ENCODE peak calls at places on chromosomes 2 and 18, in six cellular contexts. One of them, this sample, is unnamed.

GRCh38 chr2:238528953-238529781 is 102.4 kb downstream of the ASB1 start:
- DNase-seq in left ventricle myocardium inferior: no peak
- DNase-seq in H9: no peak
- DNase-seq in mammary epithelial cell: peak
- DNase-seq in heart left ventricle: no peak
- DNase-seq in psoas muscle: no peak
- DNase-seq in this sample: peak

GRCh38 chr2:2749206-2749598 is 418.1 kb upstream of the MYT1L start:
- DNase-seq in left ventricle myocardium inferior: no peak
- DNase-seq in H9: no peak
- DNase-seq in mammary epithelial cell: no peak
- DNase-seq in heart left ventricle: no peak
- DNase-seq in psoas muscle: no peak
- DNase-seq in this sample: no peak

GRCh38 chr2:149799296-149799695 is 211.7 kb upstream of the MMADHC start:
- DNase-seq in left ventricle myocardium inferior: no peak
- DNase-seq in H9: no peak
- DNase-seq in mammary epithelial cell: peak
- DNase-seq in heart left ventricle: no peak
- DNase-seq in psoas muscle: no peak
- DNase-seq in this sample: peak

GRCh38 chr2:177165731-177166711 is 46.6 kb upstream of the HNRNPA3 start:
- DNase-seq in left ventricle myocardium inferior: no peak
- DNase-seq in H9: no peak
- DNase-seq in mammary epithelial cell: no peak
- DNase-seq in heart left ventricle: no peak
- DNase-seq in psoas muscle: no peak
- DNase-seq in this sample: no peak

GRCh38 chr2:101064868-101065549 is 62.9 kb downstream of the RPL31 start:
- DNase-seq in left ventricle myocardium inferior: no peak
- DNase-seq in H9: no peak
- DNase-seq in mammary epithelial cell: peak
- DNase-seq in heart left ventricle: no peak
- DNase-seq in psoas muscle: no peak
- DNase-seq in this sample: peak

GRCh38 chr18:24627644-24628315 is 167.3 kb downstream of the HRH4 start:
- DNase-seq in left ventricle myocardium inferior: no peak
- DNase-seq in H9: no peak
- DNase-seq in mammary epithelial cell: peak
- DNase-seq in heart left ventricle: no peak
- DNase-seq in psoas muscle: no peak
- DNase-seq in this sample: no peak

GRCh38 chr2:70140978-70141753 is 49.7 kb downstream of the C2orf42 start:
- DNase-seq in left ventricle myocardium inferior: no peak
- DNase-seq in H9: peak
- DNase-seq in mammary epithelial cell: peak
- DNase-seq in heart left ventricle: no peak
- DNase-seq in psoas muscle: peak
- DNase-seq in this sample: peak

GRCh38 chr18:45526120-45526841 is 89.0 kb upstream of the SLC14A2 start:
- DNase-seq in left ventricle myocardium inferior: no peak
- DNase-seq in H9: no peak
- DNase-seq in mammary epithelial cell: peak
- DNase-seq in heart left ventricle: no peak
- DNase-seq in psoas muscle: no peak
- DNase-seq in this sample: no peak

GRCh38 chr18:25503567-25504081 is 151.7 kb upstream of the ZNF521 start:
- DNase-seq in left ventricle myocardium inferior: peak
- DNase-seq in H9: peak
- DNase-seq in mammary epithelial cell: peak
- DNase-seq in heart left ventricle: peak
- DNase-seq in psoas muscle: peak
- DNase-seq in this sample: peak

GRCh38 chr18:76446321-76446720 is 48.7 kb downstream of the ZNF516 start:
- DNase-seq in left ventricle myocardium inferior: no peak
- DNase-seq in H9: no peak
- DNase-seq in mammary epithelial cell: no peak
- DNase-seq in heart left ventricle: peak
- DNase-seq in psoas muscle: no peak
- DNase-seq in this sample: no peak

GRCh38 chr2:8427211-8427610 is 254.6 kb upstream of the ID2 start:
- DNase-seq in left ventricle myocardium inferior: no peak
- DNase-seq in H9: no peak
- DNase-seq in mammary epithelial cell: no peak
- DNase-seq in heart left ventricle: no peak
- DNase-seq in psoas muscle: no peak
- DNase-seq in this sample: no peak

GRCh38 chr2:29742641-29743040 is 178.7 kb downstream of the ALK start:
- DNase-seq in left ventricle myocardium inferior: no peak
- DNase-seq in H9: no peak
- DNase-seq in mammary epithelial cell: no peak
- DNase-seq in heart left ventricle: no peak
- DNase-seq in psoas muscle: no peak
- DNase-seq in this sample: no peak

GRCh38 chr18:54696616-54697293 is 105.7 kb downstream of the DYNAP start:
- DNase-seq in left ventricle myocardium inferior: no peak
- DNase-seq in H9: no peak
- DNase-seq in mammary epithelial cell: no peak
- DNase-seq in heart left ventricle: no peak
- DNase-seq in psoas muscle: no peak
- DNase-seq in this sample: no peak

DNA sequence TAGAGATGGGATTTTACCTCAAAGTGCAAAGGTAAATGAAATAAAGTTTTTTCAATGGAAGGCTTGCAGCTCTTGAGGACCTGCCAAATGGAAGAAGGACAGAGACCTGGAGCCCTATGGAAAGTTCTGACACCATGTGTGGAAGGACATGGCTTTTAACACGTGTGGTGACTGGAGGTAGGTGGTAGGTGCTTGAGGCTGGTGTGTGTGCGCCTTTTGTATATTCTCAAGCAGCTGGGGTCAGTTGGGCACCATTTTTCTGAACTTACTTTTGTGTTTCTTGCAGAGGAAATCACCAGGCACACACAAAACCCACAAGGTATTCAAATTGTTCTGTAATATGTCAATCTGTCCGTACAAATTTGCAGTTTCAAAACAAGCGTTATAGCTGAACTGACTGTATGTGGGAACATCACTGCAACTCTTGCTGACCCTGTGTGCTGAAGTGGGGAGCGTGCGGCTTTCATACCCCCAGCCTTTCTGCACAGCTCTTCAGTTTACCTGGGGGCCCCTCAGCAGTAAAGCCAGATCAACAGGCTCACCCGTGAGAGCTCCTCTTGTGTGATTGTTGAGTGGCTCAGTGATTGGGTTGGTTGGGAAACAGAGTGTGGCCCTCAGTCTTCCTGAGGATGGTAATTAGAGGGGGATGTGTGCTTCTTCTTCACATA is 367 bp downstream of the GREB1 start:
- DNase-seq in left ventricle myocardium inferior: no peak
- DNase-seq in H9: no peak
- DNase-seq in mammary epithelial cell: no peak
- DNase-seq in heart left ventricle: no peak
- DNase-seq in psoas muscle: no peak
- DNase-seq in this sample: no peak
- H3K27ac ChIP-seq in left ventricle myocardium inferior: no peak
- H3K27ac ChIP-seq in H9: no peak
- H3K27ac ChIP-seq in mammary epithelial cell: no peak
- H3K27ac ChIP-seq in heart left ventricle: no peak
- H3K27ac ChIP-seq in psoas muscle: peak
- H3K27ac ChIP-seq in this sample: no peak

GRCh38 chr2:234308073-234308813 is 188.6 kb downstream of the ARL4C start:
- DNase-seq in left ventricle myocardium inferior: no peak
- DNase-seq in H9: no peak
- DNase-seq in mammary epithelial cell: no peak
- DNase-seq in heart left ventricle: no peak
- DNase-seq in psoas muscle: no peak
- DNase-seq in this sample: no peak
- TF ChIP-seq CTCF in left ventricle myocardium inferior: no peak
- TF ChIP-seq CTCF in H9: no peak
- TF ChIP-seq CTCF in mammary epithelial cell: no peak
- TF ChIP-seq CTCF in heart left ventricle: no peak
- TF ChIP-seq CTCF in psoas muscle: no peak
- TF ChIP-seq CTCF in this sample: no peak

GRCh38 chr18:62810682-62811081 is 95.3 kb downstream of the PHLPP1 start:
- DNase-seq in left ventricle myocardium inferior: no peak
- DNase-seq in H9: no peak
- DNase-seq in mammary epithelial cell: no peak
- DNase-seq in heart left ventricle: no peak
- DNase-seq in psoas muscle: no peak
- DNase-seq in this sample: no peak
- H3K27ac ChIP-seq in left ventricle myocardium inferior: no peak
- H3K27ac ChIP-seq in H9: no peak
- H3K27ac ChIP-seq in mammary epithelial cell: no peak
- H3K27ac ChIP-seq in heart left ventricle: no peak
- H3K27ac ChIP-seq in psoas muscle: no peak
- H3K27ac ChIP-seq in this sample: no peak

DNA sequence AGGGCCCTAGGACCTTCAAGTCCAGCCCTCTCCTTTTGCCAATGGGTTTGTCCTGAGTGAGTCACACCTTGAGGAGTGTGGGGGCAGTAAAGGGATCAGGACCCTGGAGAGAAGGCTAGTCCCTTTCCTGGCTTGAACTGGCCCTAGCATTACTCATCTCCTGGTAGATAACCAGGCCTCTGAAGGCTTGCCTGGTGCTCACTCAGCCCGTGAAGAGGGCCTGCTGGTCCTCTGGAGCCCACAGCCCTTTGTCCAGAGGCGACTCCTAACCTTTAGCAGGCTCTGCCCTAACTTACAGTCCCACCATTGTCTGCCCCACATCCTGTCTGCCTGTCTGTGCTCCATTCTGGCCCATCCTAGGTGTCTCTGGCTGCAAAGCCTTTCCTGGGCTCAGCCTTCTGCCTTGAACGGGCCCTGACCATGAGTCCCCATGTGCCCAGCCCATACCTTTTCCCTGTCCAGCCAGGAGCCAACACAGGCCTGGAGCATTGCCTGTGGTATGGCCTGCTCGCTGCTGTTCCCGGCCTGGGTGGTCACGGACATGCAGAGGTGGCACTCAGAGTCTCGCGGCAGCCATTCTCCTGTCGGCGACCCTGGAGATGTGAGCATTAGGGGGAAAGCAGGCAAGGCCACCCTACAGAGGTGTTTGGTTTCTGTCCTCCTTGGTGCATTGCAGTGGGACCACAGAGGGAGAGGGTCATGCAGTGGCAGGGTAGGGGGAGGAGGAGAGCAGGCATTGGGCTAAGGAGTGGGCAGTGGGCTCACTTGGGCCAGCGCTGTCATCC is 4.9 kb downstream of the SFTPB start:
- DNase-seq in left ventricle myocardium inferior: no peak
- DNase-seq in H9: no peak
- DNase-seq in mammary epithelial cell: peak
- DNase-seq in heart left ventricle: peak
- DNase-seq in psoas muscle: peak
- DNase-seq in this sample: peak
- TF ChIP-seq CTCF in left ventricle myocardium inferior: no peak
- TF ChIP-seq CTCF in H9: no peak
- TF ChIP-seq CTCF in mammary epithelial cell: no peak
- TF ChIP-seq CTCF in heart left ventricle: no peak
- TF ChIP-seq CTCF in psoas muscle: no peak
- TF ChIP-seq CTCF in this sample: no peak

GRCh38 chr2:240255165-240255491 is 114.7 kb upstream of the OTOS start:
- DNase-seq in left ventricle myocardium inferior: no peak
- DNase-seq in H9: peak
- DNase-seq in mammary epithelial cell: no peak
- DNase-seq in heart left ventricle: no peak
- DNase-seq in psoas muscle: no peak
- DNase-seq in this sample: no peak

GRCh38 chr2:240256704-240257637 is 116.5 kb upstream of the OTOS start:
- DNase-seq in left ventricle myocardium inferior: no peak
- DNase-seq in H9: peak
- DNase-seq in mammary epithelial cell: no peak
- DNase-seq in heart left ventricle: no peak
- DNase-seq in psoas muscle: no peak
- DNase-seq in this sample: no peak

GRCh38 chr2:240257940-240258580 is 117.6 kb upstream of the OTOS start:
- DNase-seq in left ventricle myocardium inferior: no peak
- DNase-seq in H9: peak
- DNase-seq in mammary epithelial cell: no peak
- DNase-seq in heart left ventricle: no peak
- DNase-seq in psoas muscle: no peak
- DNase-seq in this sample: no peak

GRCh38 chr2:240254337-240255164 is 114.1 kb upstream of the OTOS start:
- DNase-seq in left ventricle myocardium inferior: no peak
- DNase-seq in H9: no peak
- DNase-seq in mammary epithelial cell: no peak
- DNase-seq in heart left ventricle: no peak
- DNase-seq in psoas muscle: no peak
- DNase-seq in this sample: no peak

GRCh38 chr2:240255811-240256703 is 115.6 kb upstream of the OTOS start:
- DNase-seq in left ventricle myocardium inferior: no peak
- DNase-seq in H9: peak
- DNase-seq in mammary epithelial cell: peak
- DNase-seq in heart left ventricle: no peak
- DNase-seq in psoas muscle: peak
- DNase-seq in this sample: peak
- H3K27ac ChIP-seq in left ventricle myocardium inferior: peak
- H3K27ac ChIP-seq in H9: no peak
- H3K27ac ChIP-seq in mammary epithelial cell: peak
- H3K27ac ChIP-seq in heart left ventricle: peak
- H3K27ac ChIP-seq in psoas muscle: peak
- H3K27ac ChIP-seq in this sample: peak

This sample was measured in RWPE1.